ENCODE peak calls at places on chromosomes 3 and 15, in five cellular contexts. W is K562, P is astrocyte, M is HepG2, H is PC-3. T is an unnamed sample.
A peak's percentile ranks its signal among the peaks of the same experiment; 100 is the strongest.

GRCh38 chr3:38247366-38248035 is 18.1 kb upstream of the SLC22A13 start:
- DNase-seq in M (peak; percentile 6), P (peak; percentile 90), H (peak; percentile 95), W (no peak), T (peak; percentile 91)

GRCh38 chr3:183984337-183984736 is 33.3 kb downstream of the ABCC5 start:
- DNase-seq in P (no peak), M (no peak), H (no peak), W (no peak), T (no peak)

GRCh38 chr3:81744366-81744765 is 17.1 kb downstream of the GBE1 start:
- DNase-seq in H (peak; percentile 91), P (peak; percentile 97), W (peak; percentile 38), M (peak; percentile 37), T (peak; percentile 75)

GRCh38 chr15:92617197-92618037 is 38.2 kb downstream of the FAM174B start:
- DNase-seq in H (peak; percentile 77), M (peak; percentile 82), P (peak; percentile 82), W (peak; percentile 90), T (no peak)

GRCh38 chr3:160956785-160957184 is 148.4 kb downstream of the B3GALNT1 start:
- DNase-seq in H (peak; percentile 74), P (peak; percentile 14), W (peak; percentile 4), M (peak; percentile 8), T (peak; percentile 24)

GRCh38 chr15:43469867-43470266 is 23.1 kb downstream of the TP53BP1 start:
- DNase-seq in H (no peak), W (peak; percentile 80), M (no peak), P (peak; percentile 88), T (peak; percentile 81)

GRCh38 chr15:41796457-41796856 is 22.2 kb downstream of the MAPKBP1 start:
- DNase-seq in P (no peak), M (peak; percentile 32), H (peak; percentile 53), W (no peak), T (peak; percentile 67)

GRCh38 chr3:160226740-160227048 is 1.5 kb downstream of the C3orf80 start:
- DNase-seq in M (no peak), P (no peak), H (no peak), W (no peak), T (no peak)

GRCh38 chr15:63559753-63560152 is 37.4 kb upstream of the FBXL22 start:
- DNase-seq in M (no peak), H (no peak), W (no peak), P (no peak), T (no peak)

GRCh38 chr3:156685752-156686151 is 11.4 kb downstream of the TIPARP start:
- DNase-seq in P (no peak), M (no peak), W (no peak), H (no peak), T (no peak)

GRCh38 chr3:138300657-138301056 is 29.0 kb downstream of the NME9 start:
- DNase-seq in H (no peak), W (no peak), M (no peak), P (no peak), T (no peak)

GRCh38 chr3:46372492-46373359 is 2.0 kb downstream of the CCR5 start:
- DNase-seq in P (no peak), W (peak; percentile 18), M (no peak), H (peak; percentile 73), T (peak; percentile 42)

GRCh38 chr15:28931828-28932227 is 46.1 kb downstream of the APBA2 start:
- DNase-seq in M (no peak), H (no peak), W (no peak), P (no peak), T (no peak)

GRCh38 chr15:64906402-64906801 is 5.3 kb upstream of the ANKDD1A start:
- DNase-seq in H (no peak), P (no peak), W (no peak), M (no peak), T (no peak)

GRCh38 chr3:140093742-140094141 is 158.8 kb downstream of the CLSTN2 start:
- DNase-seq in H (peak; percentile 59), M (no peak), W (no peak), P (peak; percentile 84), T (peak; percentile 75)

GRCh38 chr3:133136114-133137041 is 98.2 kb downstream of the TMEM108 start:
- DNase-seq in H (peak; percentile 38), W (no peak), P (no peak), M (no peak), T (peak; percentile 29)

GRCh38 chr15:87477759-87478687 is 778.5 kb downstream of the NTRK3 start:
- DNase-seq in P (peak; percentile 87), W (peak; percentile 14), M (no peak), H (peak; percentile 49), T (peak; percentile 85)
- H2AFZ ChIP-seq in P (peak overlapping the region; percentile 69), W (no peak overlapping the region), M (no peak overlapping the region), H (peak overlapping the region; percentile 43), T (peak overlapping the region; percentile 80)

GRCh38 chr3:50617096-50617791 is at the start of gene MAPKAPK3:
- DNase-seq in P (no peak), M (peak; percentile 29), W (peak; percentile 36), H (peak; percentile 30), T (no peak)
- TF ChIP-seq CTCF in P (no peak), M (no peak), W (no peak), H (peak; percentile 11), T (no peak)

GRCh38 chr3:143676021-143676420 is 172.2 kb downstream of the SLC9A9 start:
- DNase-seq in M (no peak), P (no peak), W (no peak), H (no peak), T (no peak)

GRCh38 chr3:143676742-143677141 is 171.5 kb downstream of the SLC9A9 start:
- DNase-seq in W (no peak), M (no peak), H (no peak), P (no peak), T (no peak)

GRCh38 chr3:143671641-143672040 is 176.6 kb downstream of the SLC9A9 start:
- DNase-seq in H (no peak), W (no peak), M (no peak), P (no peak), T (no peak)

GRCh38 chr3:143672396-143673165 is 175.7 kb downstream of the SLC9A9 start:
- DNase-seq in W (no peak), H (no peak), M (no peak), P (no peak), T (no peak)

GRCh38 chr3:143674100-143674968 is 173.9 kb downstream of the SLC9A9 start:
- DNase-seq in P (peak; percentile 23), W (peak; percentile 78), H (peak; percentile 75), M (peak; percentile 41), T (peak; percentile 59)
- H2AFZ ChIP-seq in P (peak overlapping the region; percentile 8), W (no peak overlapping the region), H (peak overlapping the region; percentile 21), M (no peak overlapping the region), T (peak overlapping the region; percentile 50)

GRCh38 chr15:27077790-27078189 is 106.8 kb downstream of the GABRG3 start:
- DNase-seq in M (no peak), W (peak; percentile 51), H (no peak), P (no peak), T (no peak)
- TF ChIP-seq CTCF in M (no peak), W (peak; percentile 36), H (no peak), P (no peak), T (no peak)

GRCh38 chr3:127953092-127953491 is 38.1 kb downstream of the KBTBD12 start:
- DNase-seq in H (no peak), W (no peak), M (no peak), P (peak; percentile 16), T (no peak)
- H2AFZ ChIP-seq in H (peak overlapping the region; percentile 7), W (no peak overlapping the region), M (no peak overlapping the region), P (no peak overlapping the region), T (no peak overlapping the region)

T was measured in mammary epithelial cell.